ENCODE peak calls at places on chromosome 21, in six cellular contexts. C is neuronal stem cell; Q is A673; O is aorta; Y is CD8-positive, alpha-beta T cell; D is tibial artery. H is an unnamed sample.

GRCh38 chr21:21165063-21165645 is 166.9 kb downstream of the NCAM2 start:
- DNase-seq in Q (no peak), Y (no peak), O (peak), C (no peak), D (no peak), H (no peak)

GRCh38 chr21:46633561-46633960 is 1.9 kb upstream of the PRMT2 start:
- DNase-seq in Q (no peak), D (no peak), C (no peak), Y (peak), O (no peak), H (no peak)

GRCh38 chr21:46645840-46646239 is 10.4 kb downstream of the PRMT2 start:
- DNase-seq in Y (no peak), D (no peak), C (no peak), Q (no peak), O (no peak), H (no peak)

GRCh38 chr21:28454978-28455600 is 537.6 kb downstream of the LTN1 start:
- DNase-seq in Q (no peak), C (no peak), O (no peak), D (no peak), Y (no peak), H (no peak)

GRCh38 chr21:38460171-38460742 is 38.0 kb downstream of the ERG start:
- DNase-seq in Y (no peak), C (no peak), D (peak), Q (no peak), O (no peak), H (no peak)

GRCh38 chr21:28959367-28960099 is 33.1 kb downstream of the LTN1 start:
- DNase-seq in C (no peak), D (no peak), Q (peak), Y (no peak), O (no peak), H (no peak)

GRCh38 chr21:44903689-44904088 is 17.0 kb downstream of the ITGB2 start:
- DNase-seq in D (no peak), O (no peak), Q (no peak), Y (peak), C (no peak), H (no peak)

GRCh38 chr21:45926281-45926680 is 55.3 kb upstream of the COL6A1 start:
- DNase-seq in O (no peak), Q (no peak), C (no peak), D (no peak), Y (no peak), H (no peak)

GRCh38 chr21:39696620-39697019 is 48.4 kb upstream of the IGSF5 start:
- DNase-seq in Y (no peak), Q (no peak), O (peak), C (no peak), D (no peak), H (no peak)

GRCh38 chr21:18070392-18070791 is 174.2 kb upstream of the CHODL start:
- DNase-seq in C (no peak), D (no peak), Q (peak), Y (no peak), O (no peak), H (no peak)

GRCh38 chr21:21712761-21713558 is 714.8 kb downstream of the NCAM2 start:
- DNase-seq in Q (peak), D (no peak), C (no peak), O (no peak), Y (no peak), H (no peak)

GRCh38 chr21:29186246-29186645 is 55.8 kb downstream of the MAP3K7CL start:
- DNase-seq in C (no peak), D (no peak), O (no peak), Q (no peak), Y (no peak), H (no peak)

GRCh38 chr21:36291509-36291908 is 28.5 kb upstream of the MORC3 start:
- DNase-seq in C (no peak), Y (no peak), D (no peak), O (no peak), Q (no peak), H (no peak)

GRCh38 chr21:14535702-14536101 is 10.4 kb downstream of the SAMSN1 start:
- DNase-seq in D (no peak), O (no peak), Q (no peak), Y (no peak), C (no peak), H (no peak)

GRCh38 chr21:15208787-15209186 is 144.0 kb upstream of the NRIP1 start:
- DNase-seq in C (no peak), D (no peak), O (no peak), Y (no peak), Q (no peak), H (no peak)

GRCh38 chr21:45308211-45309068 is 20.7 kb upstream of the POFUT2 start:
- DNase-seq in Y (no peak), C (no peak), O (peak), D (no peak), Q (no peak), H (no peak)

GRCh38 chr21:38236232-38236631 is 20.6 kb upstream of the KCNJ15 start:
- DNase-seq in O (no peak), Q (no peak), C (no peak), Y (no peak), D (no peak), H (no peak)

GRCh38 chr21:20591294-20591693 is 406.9 kb upstream of the NCAM2 start:
- DNase-seq in Y (no peak), D (no peak), Q (no peak), O (no peak), C (no peak), H (no peak)

GRCh38 chr21:37461494-37461893 is 94.9 kb downstream of the DYRK1A start:
- DNase-seq in Q (no peak), Y (no peak), C (no peak), O (no peak), D (no peak), H (no peak)

GRCh38 chr21:29309703-29310102 is 11.0 kb downstream of the BACH1 start:
- DNase-seq in C (no peak), Q (no peak), D (no peak), O (no peak), Y (no peak), H (no peak)

GRCh38 chr21:45363921-45364463 is 41.0 kb upstream of the COL18A1 start:
- DNase-seq in C (no peak), D (peak), Y (no peak), Q (peak), O (peak), H (peak)

GRCh38 chr21:25664462-25665070 is 25.5 kb downstream of the JAM2 start:
- DNase-seq in C (no peak), D (no peak), Y (no peak), O (no peak), Q (peak), H (no peak)

GRCh38 chr21:15015622-15016471 is 49.0 kb downstream of the NRIP1 start:
- DNase-seq in Q (peak), Y (no peak), C (no peak), D (no peak), O (no peak), H (no peak)

GRCh38 chr21:45551316-45551715 is 9.1 kb upstream of the SLC19A1 start:
- DNase-seq in Q (no peak), O (peak), D (no peak), Y (peak), C (no peak), H (no peak)

GRCh38 chr21:45998871-45999580 is 17.5 kb downstream of the COL6A1 start:
- DNase-seq in C (no peak), D (peak), Q (no peak), Y (no peak), O (peak), H (no peak)

GRCh38 chr21:32173106-32173755 is 105.6 kb downstream of the MIS18A start:
- DNase-seq in C (no peak), Y (no peak), Q (no peak), O (no peak), D (no peak), H (no peak)

GRCh38 chr21:36347278-36347961 is 27.4 kb downstream of the MORC3 start:
- DNase-seq in D (no peak), C (no peak), Q (no peak), Y (no peak), O (no peak), H (no peak)

GRCh38 chr21:23874271-23874670 is 1733.0 kb downstream of the MRPL39 start:
- DNase-seq in Y (no peak), D (no peak), Q (no peak), O (no peak), C (no peak), H (no peak)

GRCh38 chr21:39050839-39051560 is 132.3 kb downstream of the PSMG1 start:
- DNase-seq in O (peak), C (no peak), Q (no peak), D (peak), Y (no peak), H (no peak)

GRCh38 chr21:45256912-45257672 is 30.6 kb downstream of the POFUT2 start:
- DNase-seq in O (no peak), Y (no peak), D (peak), Q (no peak), C (no peak), H (peak)

GRCh38 chr21:39472211-39472610 is 20.4 kb downstream of the SH3BGR start:
- DNase-seq in Y (no peak), C (no peak), Q (no peak), O (no peak), D (no peak), H (no peak)

GRCh38 chr21:36929622-36930021 is 36.8 kb downstream of the HLCS start:
- DNase-seq in C (no peak), Y (no peak), O (no peak), D (no peak), Q (peak), H (no peak)

GRCh38 chr21:45236481-45236880 is 51.2 kb downstream of the POFUT2 start:
- DNase-seq in Y (no peak), O (no peak), Q (no peak), D (no peak), C (no peak), H (no peak)

GRCh38 chr21:45130324-45130774 is 56.0 kb downstream of the ADARB1 start:
- DNase-seq in O (no peak), C (no peak), D (peak), Q (peak), Y (no peak), H (no peak)

GRCh38 chr21:36320421-36321324 is 676 bp downstream of the MORC3 start:
- DNase-seq in Q (peak), D (peak), Y (no peak), C (peak), O (peak), H (peak)

GRCh38 chr21:38963006-38963405 is 157.3 kb downstream of the ETS2 start:
- DNase-seq in D (no peak), Y (no peak), Q (no peak), C (no peak), O (no peak), H (no peak)

GRCh38 chr21:16473965-16474364 is 744.2 kb downstream of the USP25 start:
- DNase-seq in O (no peak), Q (no peak), D (no peak), C (no peak), Y (no peak), H (no peak)
- H3K4me3 ChIP-seq in O (no peak), Q (no peak), D (no peak), C (no peak), Y (no peak), H (peak)

GRCh38 chr21:27268290-27268689 is 301.4 kb upstream of the ADAMTS5 start:
- DNase-seq in C (no peak), Q (no peak), Y (no peak), D (no peak), O (no peak), H (no peak)

GRCh38 chr21:27269646-27270045 is 302.8 kb upstream of the ADAMTS5 start:
- DNase-seq in D (no peak), O (no peak), Q (no peak), C (no peak), Y (no peak), H (no peak)

GRCh38 chr21:27261676-27262075 is 294.8 kb upstream of the ADAMTS5 start:
- DNase-seq in Q (no peak), O (no peak), D (no peak), C (no peak), Y (no peak), H (no peak)

GRCh38 chr21:27260728-27261127 is 293.8 kb upstream of the ADAMTS5 start:
- DNase-seq in Q (no peak), D (no peak), Y (no peak), O (no peak), C (no peak), H (no peak)

DNA sequence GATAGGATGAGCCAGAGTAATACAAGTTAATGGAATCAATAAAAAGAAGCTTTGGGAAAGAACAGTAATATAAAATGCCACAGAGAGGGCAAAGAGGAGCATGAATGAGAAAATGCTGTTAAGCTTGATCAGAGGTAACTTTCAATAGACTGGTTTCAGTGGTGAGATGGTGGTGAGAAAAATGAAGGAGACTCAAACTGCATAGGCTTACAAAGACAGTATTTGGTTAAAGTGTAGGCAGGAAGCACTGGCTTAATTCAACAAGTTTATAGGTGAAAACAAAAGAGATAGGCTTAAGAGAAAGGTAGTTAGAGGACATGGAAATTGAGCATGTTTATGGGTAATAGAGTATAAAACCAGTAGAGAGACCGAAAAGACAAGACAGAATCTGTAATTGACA is 298.6 kb upstream of the ADAMTS5 start:
- DNase-seq in C (no peak), D (no peak), O (no peak), Q (no peak), Y (no peak), H (no peak)
- H3K27ac ChIP-seq in C (no peak), D (no peak), O (no peak), Q (no peak), Y (no peak), H (no peak)

GRCh38 chr21:43900690-43901089 is 35.7 kb downstream of the AGPAT3 start:
- DNase-seq in Q (no peak), O (peak), Y (no peak), D (no peak), C (no peak), H (no peak)
- H3K4me3 ChIP-seq in Q (no peak), O (no peak), Y (no peak), D (no peak), C (no peak), H (no peak)

GRCh38 chr21:34684174-34684876 is 15.5 kb downstream of the CLIC6 start:
- DNase-seq in O (no peak), Q (no peak), D (no peak), C (no peak), Y (no peak), H (no peak)
- H3K27ac ChIP-seq in O (no peak), Q (no peak), D (no peak), C (no peak), Y (no peak), H (no peak)

GRCh38 chr21:42452401-42453018 is 43.5 kb downstream of the RSPH1 start:
- DNase-seq in C (no peak), O (peak), Y (no peak), Q (no peak), D (no peak), H (no peak)

GRCh38 chr21:42453301-42454220 is 42.5 kb downstream of the RSPH1 start:
- DNase-seq in Q (no peak), Y (no peak), C (no peak), O (peak), D (no peak), H (no peak)

GRCh38 chr21:42454221-42454570 is 41.8 kb downstream of the RSPH1 start:
- DNase-seq in Q (no peak), D (no peak), Y (no peak), O (no peak), C (no peak), H (no peak)

GRCh38 chr21:42454791-42455190 is 41.2 kb downstream of the RSPH1 start:
- DNase-seq in D (no peak), O (no peak), Q (no peak), C (no peak), Y (no peak), H (no peak)

GRCh38 chr21:42451941-42452340 is 44.1 kb downstream of the RSPH1 start:
- DNase-seq in Y (no peak), C (no peak), D (no peak), O (no peak), Q (no peak), H (no peak)
- H3K4me3 ChIP-seq in Y (no peak), C (no peak), D (no peak), O (no peak), Q (no peak), H (no peak)